ENCODE peak calls at places on chromosomes 3 and 15, in nine cellular contexts. K, A, Y, G, S, O, J, Z and X are unnamed samples.

GRCh38 chr3:105431171-105431570 is 64.5 kb downstream of the ALCAM start:
- DNase-seq in K (no peak), A (peak), Y (no peak), G (no peak), S (no peak), O (no peak), J (no peak), Z (no peak), X (no peak)

GRCh38 chr3:34394978-34395748 is 596.7 kb downstream of the PDCD6IP start:
- DNase-seq in K (no peak), A (no peak), Y (no peak), G (no peak), S (no peak), O (no peak), J (peak), Z (no peak), X (peak)

GRCh38 chr15:37773111-37773860 is 161.2 kb upstream of the TMCO5A start:
- DNase-seq in K (no peak), A (peak), Y (no peak), G (no peak), S (no peak), O (peak), J (no peak), Z (no peak), X (no peak)

GRCh38 chr3:38835939-38836338 is 19.9 kb upstream of the SCN10A start:
- DNase-seq in K (no peak), A (no peak), Y (no peak), G (no peak), S (no peak), O (no peak), J (no peak), Z (no peak), X (no peak)

GRCh38 chr15:27214032-27214431 is 243.1 kb downstream of the GABRG3 start:
- DNase-seq in K (no peak), A (no peak), Y (no peak), G (no peak), S (no peak), O (no peak), J (no peak), Z (no peak), X (peak)

GRCh38 chr15:73691398-73691797 is 7.2 kb downstream of the CD276 start:
- DNase-seq in K (no peak), A (peak), Y (no peak), G (peak), S (peak), O (peak), J (no peak), Z (no peak), X (peak)

GRCh38 chr3:152021951-152022461 is 148.6 kb downstream of the SUCNR1 start:
- DNase-seq in K (no peak), A (peak), Y (peak), G (no peak), S (no peak), O (peak), J (no peak), Z (no peak), X (no peak)

GRCh38 chr3:170496868-170497140 is 78.1 kb downstream of the CLDN11 start:
- DNase-seq in K (no peak), A (no peak), Y (no peak), G (no peak), S (no peak), O (no peak), J (no peak), Z (no peak), X (no peak)

GRCh38 chr3:72368331-72368975 is 479.8 kb downstream of the SHQ1 start:
- DNase-seq in K (no peak), A (peak), Y (no peak), G (no peak), S (no peak), O (no peak), J (no peak), Z (no peak), X (no peak)

GRCh38 chr3:106068795-106069194 is 200.0 kb upstream of the CBLB start:
- DNase-seq in K (no peak), A (peak), Y (no peak), G (no peak), S (no peak), O (no peak), J (no peak), Z (peak), X (no peak)

GRCh38 chr3:41519746-41520145 is 320.4 kb downstream of the CTNNB1 start:
- DNase-seq in K (no peak), A (peak), Y (no peak), G (no peak), S (no peak), O (no peak), J (no peak), Z (no peak), X (no peak)

GRCh38 chr15:60020736-60021135 is 16.6 kb downstream of the FOXB1 start:
- DNase-seq in K (no peak), A (no peak), Y (no peak), G (no peak), S (no peak), O (no peak), J (no peak), Z (no peak), X (no peak)

GRCh38 chr3:119175869-119176756 is 2.7 kb downstream of the UPK1B start:
- DNase-seq in K (no peak), A (peak), Y (no peak), G (peak), S (no peak), O (peak), J (no peak), Z (no peak), X (no peak)

GRCh38 chr15:94532226-94532625 is 300.9 kb downstream of the MCTP2 start:
- DNase-seq in K (no peak), A (no peak), Y (no peak), G (no peak), S (no peak), O (no peak), J (no peak), Z (no peak), X (peak)

DNA sequence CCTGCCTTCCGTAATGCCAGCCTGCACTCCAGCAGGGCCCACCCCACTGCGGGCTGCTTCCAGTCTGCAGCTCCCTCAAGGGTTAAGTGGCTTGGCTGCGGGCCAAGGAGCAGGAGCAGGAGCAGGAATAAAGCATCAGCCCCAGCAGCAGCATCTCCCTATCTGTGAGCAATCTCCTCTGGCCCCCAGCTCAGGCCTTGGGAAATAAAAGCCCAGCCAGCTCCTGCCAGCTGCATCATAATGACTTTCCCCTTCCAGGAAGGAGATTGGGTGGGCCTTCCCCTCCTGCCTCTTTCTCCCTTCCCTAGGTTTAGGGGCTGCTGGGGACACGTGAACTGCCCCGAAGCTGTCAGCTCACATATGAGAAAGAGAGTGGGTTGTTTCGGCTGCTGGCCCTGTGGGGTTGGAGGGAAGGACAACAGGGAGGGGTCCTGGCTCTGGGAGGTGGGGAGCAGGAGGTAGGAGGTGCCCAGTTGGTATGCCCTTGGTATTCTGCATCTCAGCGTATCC is 34.6 kb upstream of the FGD5 start:
- DNase-seq in K (no peak), A (no peak), Y (no peak), G (peak), S (peak), O (no peak), J (peak), Z (no peak), X (peak)
- TF ChIP-seq EZH2phosphoT487 in K (no peak), A (no peak), Y (no peak), G (no peak), S (no peak), O (no peak), J (no peak), Z (no peak), X (no peak)

GRCh38 chr15:89335289-89336041 is 841 bp upstream of the POLG start:
- DNase-seq in K (peak), A (no peak), Y (no peak), G (peak), S (peak), O (no peak), J (peak), Z (no peak), X (peak)
- TF ChIP-seq EZH2phosphoT487 in K (no peak), A (no peak), Y (no peak), G (no peak), S (peak), O (no peak), J (no peak), Z (no peak), X (no peak)

GRCh38 chr3:153232737-153233330 is 70.8 kb downstream of the RAP2B start:
- DNase-seq in K (no peak), A (peak), Y (no peak), G (no peak), S (no peak), O (peak), J (no peak), Z (no peak), X (no peak)
- TF ChIP-seq EZH2phosphoT487 in K (no peak), A (no peak), Y (no peak), G (peak), S (no peak), O (no peak), J (no peak), Z (no peak), X (no peak)

GRCh38 chr3:103184772-103185171 is 750.0 kb downstream of the ZPLD1 start:
- DNase-seq in K (no peak), A (no peak), Y (no peak), G (no peak), S (no peak), O (peak), J (no peak), Z (no peak), X (no peak)
- TF ChIP-seq EZH2phosphoT487 in K (no peak), A (no peak), Y (no peak), G (no peak), S (no peak), O (no peak), J (no peak), Z (no peak), X (no peak)

GRCh38 chr3:171745577-171746319 is 64.5 kb downstream of the PLD1 start:
- DNase-seq in K (no peak), A (no peak), Y (no peak), G (no peak), S (no peak), O (no peak), J (no peak), Z (no peak), X (no peak)

GRCh38 chr3:171747223-171747920 is 62.9 kb downstream of the PLD1 start:
- DNase-seq in K (no peak), A (peak), Y (no peak), G (no peak), S (no peak), O (no peak), J (no peak), Z (no peak), X (no peak)

GRCh38 chr3:171744055-171744741 is 66.1 kb downstream of the PLD1 start:
- DNase-seq in K (no peak), A (no peak), Y (no peak), G (no peak), S (no peak), O (no peak), J (no peak), Z (no peak), X (no peak)

GRCh38 chr3:171741377-171741776 is 68.9 kb downstream of the PLD1 start:
- DNase-seq in K (no peak), A (no peak), Y (no peak), G (no peak), S (no peak), O (no peak), J (peak), Z (no peak), X (no peak)

DNA sequence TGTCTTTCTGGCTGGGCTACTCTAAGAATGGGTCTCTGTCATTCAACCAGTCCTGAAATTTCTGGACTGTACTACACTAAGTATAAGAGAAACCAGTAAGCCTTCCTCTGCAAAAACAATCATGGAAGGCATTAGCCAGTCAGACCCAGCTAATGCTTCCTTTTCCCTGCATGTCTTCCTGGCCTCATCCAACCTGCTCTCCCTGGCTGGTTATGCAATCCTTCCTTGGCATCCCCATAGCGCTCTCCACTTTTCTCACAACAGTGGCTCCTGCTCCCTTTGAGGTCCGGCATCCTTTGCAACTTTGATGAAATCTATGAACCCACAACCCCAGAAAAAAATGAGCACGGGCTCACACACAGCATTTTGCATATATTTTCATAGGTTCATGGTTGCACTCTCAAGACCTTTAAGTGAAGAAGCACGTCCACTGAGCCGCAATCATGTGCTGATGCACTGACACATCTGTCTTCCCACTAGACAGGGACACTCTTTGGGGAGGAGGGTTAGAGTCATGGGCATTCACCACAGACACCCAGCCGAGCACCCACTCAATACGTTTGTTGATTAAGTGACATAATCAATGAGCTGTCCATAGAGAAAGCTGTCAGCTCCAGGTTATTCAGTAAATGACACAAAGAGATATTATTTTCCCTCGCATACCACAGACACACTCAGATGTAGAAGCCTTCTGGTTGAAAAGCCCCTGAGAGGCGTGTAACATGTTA is 66.8 kb downstream of the PLD1 start:
- DNase-seq in K (no peak), A (no peak), Y (no peak), G (no peak), S (no peak), O (no peak), J (no peak), Z (no peak), X (no peak)
- TF ChIP-seq EZH2phosphoT487 in K (no peak), A (no peak), Y (no peak), G (no peak), S (no peak), O (no peak), J (no peak), Z (no peak), X (no peak)

GRCh38 chr3:126127452-126127851 is 43.5 kb upstream of the SLC41A3 start:
- DNase-seq in K (no peak), A (no peak), Y (no peak), G (no peak), S (no peak), O (no peak), J (no peak), Z (no peak), X (no peak)
- TF ChIP-seq EZH2phosphoT487 in K (no peak), A (no peak), Y (no peak), G (no peak), S (no peak), O (no peak), J (no peak), Z (no peak), X (no peak)

GRCh38 chr15:74724570-74725240 is 623 bp downstream of the CYP1A1 start:
- DNase-seq in K (no peak), A (no peak), Y (no peak), G (no peak), S (no peak), O (no peak), J (no peak), Z (no peak), X (no peak)

GRCh38 chr15:74725845-74726773 is 781 bp upstream of the CYP1A1 start:
- DNase-seq in K (no peak), A (peak), Y (no peak), G (peak), S (peak), O (peak), J (peak), Z (peak), X (peak)

GRCh38 chr15:74726774-74727164 is 1.4 kb upstream of the CYP1A1 start:
- DNase-seq in K (no peak), A (no peak), Y (no peak), G (no peak), S (no peak), O (no peak), J (no peak), Z (no peak), X (peak)

GRCh38 chr15:74723754-74724334 is 1.5 kb downstream of the CYP1A1 start:
- DNase-seq in K (peak), A (peak), Y (peak), G (peak), S (peak), O (peak), J (peak), Z (peak), X (peak)

GRCh38 chr15:74725241-74725774 is at the start of gene CYP1A1:
- DNase-seq in K (no peak), A (peak), Y (no peak), G (peak), S (peak), O (peak), J (peak), Z (no peak), X (peak)
- TF ChIP-seq EZH2phosphoT487 in K (no peak), A (no peak), Y (no peak), G (no peak), S (no peak), O (no peak), J (no peak), Z (no peak), X (no peak)

DNA sequence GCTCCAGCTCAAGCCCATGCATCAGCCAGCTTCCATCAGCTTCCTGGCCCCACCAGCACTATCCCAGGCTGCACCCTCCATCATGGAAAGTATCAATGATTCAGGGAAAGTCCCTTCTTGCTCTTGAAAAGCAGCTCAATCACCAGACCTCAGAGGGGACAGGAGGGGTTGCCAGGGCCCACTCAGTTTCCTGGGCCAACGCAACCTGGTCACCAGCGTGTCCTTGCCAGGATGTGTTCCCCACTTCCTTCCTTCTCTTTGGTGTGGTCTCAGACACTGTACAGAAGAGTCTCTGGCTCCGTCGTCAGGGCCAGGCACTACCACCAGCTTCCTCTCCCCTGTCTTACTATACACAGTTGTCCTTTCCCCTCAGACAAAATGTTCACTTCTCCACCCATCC is 3.0 kb downstream of the HDC start:
- DNase-seq in K (no peak), A (no peak), Y (no peak), G (no peak), S (no peak), O (no peak), J (no peak), Z (no peak), X (no peak)
- TF ChIP-seq EZH2phosphoT487 in K (no peak), A (no peak), Y (no peak), G (no peak), S (no peak), O (no peak), J (no peak), Z (no peak), X (no peak)

GRCh38 chr3:87997298-87997697 is 61.5 kb downstream of the CGGBP1 start:
- DNase-seq in K (no peak), A (peak), Y (no peak), G (no peak), S (no peak), O (peak), J (no peak), Z (no peak), X (no peak)
- TF ChIP-seq EZH2phosphoT487 in K (no peak), A (no peak), Y (no peak), G (no peak), S (no peak), O (no peak), J (no peak), Z (no peak), X (no peak)